ENCODE peak calls at places on chromosomes 7 and 10, in five cellular contexts. T is kidney glomerular epithelial cell; H is EL; Q is stomach; Y is stimulated activated CD4-positive, alpha-beta T cell treated with anti-CD3 and anti-CD28 coated beads, Interleukin-1b, Interleukin-23, amount 100 ng/mL, for 4 hours. B is an unnamed sample.

GRCh38 chr10:132687181-132687892 is 98.6 kb downstream of the NKX6-2 start:
- DNase-seq in T (no peak), H (no peak), Q (no peak), Y (no peak), B (no peak)

GRCh38 chr7:74542558-74543117 is 88.9 kb downstream of the GTF2IRD1 start:
- DNase-seq in T (no peak), H (no peak), Q (peak), Y (no peak), B (no peak)

GRCh38 chr7:131096267-131096927 is 231.3 kb upstream of the MKLN1 start:
- DNase-seq in T (no peak), H (no peak), Q (no peak), Y (no peak), B (no peak)

GRCh38 chr10:118521415-118522117 is 73.9 kb downstream of the PRLHR start:
- DNase-seq in T (no peak), H (no peak), Q (no peak), Y (no peak), B (no peak)

GRCh38 chr7:74226633-74227032 is 16.8 kb downstream of the LAT2 start:
- DNase-seq in T (no peak), H (no peak), Q (no peak), Y (no peak), B (no peak)

GRCh38 chr10:114432704-114433103 is 28.4 kb upstream of the AFAP1L2 start:
- DNase-seq in T (no peak), H (peak), Q (no peak), Y (no peak), B (no peak)

GRCh38 chr10:101031796-101032636 is 982 bp downstream of the SFXN3 start:
- DNase-seq in T (peak), H (peak), Q (peak), Y (peak), B (peak)

GRCh38 chr7:102456327-102456726 is 8.3 kb downstream of the ALKBH4 start:
- DNase-seq in T (no peak), H (no peak), Q (no peak), Y (no peak), B (peak)

GRCh38 chr7:30901856-30902255 is 9.8 kb upstream of the AQP1 start:
- DNase-seq in T (no peak), H (no peak), Q (no peak), Y (no peak), B (no peak)

GRCh38 chr7:7178081-7178480 is 4.3 kb upstream of the C1GALT1 start:
- DNase-seq in T (no peak), H (peak), Q (no peak), Y (no peak), B (no peak)

GRCh38 chr10:102965455-102965854 is 47.4 kb downstream of the CNNM2 start:
- DNase-seq in T (no peak), H (no peak), Q (no peak), Y (no peak), B (no peak)

GRCh38 chr10:78203915-78204818 is 170.5 kb downstream of the RPS24 start:
- DNase-seq in T (peak), H (no peak), Q (no peak), Y (no peak), B (no peak)